ENCODE peak calls at places on chromosomes 3 and 15, in nine cellular contexts. Y is BJ; C is activated CD4-positive, alpha-beta memory T cell treated with anti-CD3 and anti-CD28 coated beads for 36 hours; Z is neural progenitor cell; V is WTC11; G is SJCRH30; W is CD8-positive, alpha-beta memory T cell; T is iPS DF 19.7; K is activated T-cell treated with anti-CD3 and anti-CD28 coated beads, Interleukin-2, amount 50 U/mL, for 24 hours. F is an unnamed sample.

GRCh38 chr15:86157929-86158328 is 78.3 kb downstream of the AGBL1 start:
- DNase-seq in K (no peak), V (no peak), G (no peak), Y (no peak), T (no peak), W (no peak), Z (no peak), C (no peak), F (no peak)

GRCh38 chr15:55694652-55695150 is 48.3 kb downstream of the PRTG start:
- DNase-seq in Z (peak), G (peak), V (no peak), W (no peak), T (peak), C (no peak), K (no peak), Y (peak), F (peak)

GRCh38 chr3:195868866-195869412 is 39.4 kb downstream of the TNK2 start:
- DNase-seq in G (no peak), K (no peak), W (no peak), V (no peak), C (no peak), Y (no peak), T (no peak), Z (no peak), F (no peak)

GRCh38 chr15:26901036-26901435 is 34.2 kb downstream of the GABRA5 start:
- DNase-seq in K (no peak), Y (no peak), W (no peak), C (no peak), V (no peak), G (no peak), T (no peak), Z (no peak), F (no peak)

GRCh38 chr3:172787746-172788145 is 37.2 kb downstream of the ECT2 start:
- DNase-seq in G (no peak), T (no peak), W (no peak), Y (no peak), K (no peak), C (no peak), V (no peak), Z (no peak), F (no peak)

GRCh38 chr15:50764331-50765201 is 940 bp downstream of the SPPL2A start:
- DNase-seq in K (no peak), V (no peak), T (no peak), Y (no peak), C (peak), W (peak), G (no peak), Z (peak), F (no peak)

GRCh38 chr3:112038863-112039262 is 4.3 kb downstream of the TMPRSS7 start:
- DNase-seq in G (peak), W (no peak), V (no peak), T (no peak), K (no peak), C (no peak), Y (no peak), Z (no peak), F (no peak)

GRCh38 chr3:57068437-57069089 is 8.1 kb downstream of the SPATA12 start:
- DNase-seq in Y (peak), W (peak), V (no peak), T (no peak), G (peak), Z (peak), K (no peak), C (peak), F (no peak)

GRCh38 chr3:169694117-169694516 is 30.6 kb upstream of the MECOM start:
- DNase-seq in T (no peak), G (no peak), K (no peak), Y (no peak), C (no peak), W (no peak), V (no peak), Z (peak), F (peak)

GRCh38 chr15:43941071-43941470 is 114.3 kb downstream of the WDR76 start:
- DNase-seq in T (no peak), Z (no peak), V (no peak), G (no peak), W (no peak), K (no peak), C (no peak), Y (no peak), F (no peak)

GRCh38 chr15:67100808-67101581 is 35.6 kb downstream of the SMAD3 start:
- DNase-seq in G (no peak), T (no peak), V (no peak), K (peak), Z (no peak), W (no peak), C (peak), Y (no peak), F (no peak)

GRCh38 chr3:33829720-33830119 is 31.3 kb downstream of the PDCD6IP start:
- DNase-seq in C (no peak), K (no peak), G (no peak), T (no peak), W (no peak), V (no peak), Y (no peak), Z (no peak), F (peak)

GRCh38 chr15:82951472-82952155 is 906 bp downstream of the HOMER2 start:
- DNase-seq in Y (no peak), K (no peak), W (no peak), Z (no peak), G (no peak), T (no peak), C (no peak), V (no peak), F (peak)

GRCh38 chr3:7950890-7951289 is 550.7 kb upstream of the LMCD1 start:
- DNase-seq in Y (no peak), T (no peak), V (no peak), G (no peak), W (no peak), K (no peak), Z (no peak), C (no peak), F (no peak)

GRCh38 chr3:127903596-127903995 is 11.4 kb upstream of the KBTBD12 start:
- DNase-seq in V (no peak), Z (no peak), W (no peak), K (no peak), C (no peak), Y (no peak), T (no peak), G (no peak), F (no peak)

GRCh38 chr3:42914771-42915515 is 9.0 kb downstream of the ZNF662 start:
- DNase-seq in G (no peak), Z (peak), V (no peak), K (no peak), Y (no peak), C (no peak), W (no peak), T (no peak), F (peak)

GRCh38 chr15:76178321-76178720 is 118.5 kb downstream of the TMEM266 start:
- DNase-seq in V (no peak), K (no peak), G (no peak), W (no peak), T (no peak), C (no peak), Z (no peak), Y (no peak), F (no peak)

GRCh38 chr3:134002326-134002725 is 27.4 kb downstream of the SLCO2A1 start:
- DNase-seq in Y (peak), Z (no peak), V (no peak), G (no peak), C (no peak), W (no peak), T (no peak), K (no peak), F (no peak)

F was measured in GM23338.